ENCODE peak calls at places on chromosome 11, in five cellular contexts. C, Y, B, Q and O are unnamed samples.
A peak's percentile ranks its signal among the peaks of the same experiment; 100 is the strongest.

GRCh38 chr11:109000531-109000930 is 335.7 kb downstream of the DDX10 start:
- DNase-seq in C (no peak), Y (no peak), B (no peak), Q (no peak), O (peak; percentile 62)

GRCh38 chr11:73872746-73873412 is 3.8 kb downstream of the COA4 start:
- DNase-seq in C (no peak), Y (no peak), B (no peak), Q (no peak), O (no peak)

GRCh38 chr11:113023228-113023627 is 62.0 kb downstream of the NCAM1 start:
- DNase-seq in C (peak; percentile 18), Y (no peak), B (no peak), Q (no peak), O (no peak)

GRCh38 chr11:77474509-77475070 is 696 bp upstream of the PAK1 start:
- DNase-seq in C (no peak), Y (no peak), B (no peak), Q (no peak), O (no peak)

GRCh38 chr11:5624489-5625278 is at the start of gene TRIM34:
- DNase-seq in C (peak; percentile 85), Y (peak; percentile 62), B (peak; percentile 95), Q (peak; percentile 80), O (peak; percentile 70)

GRCh38 chr11:75308116-75308515 is 43.3 kb downstream of the ARRB1 start:
- DNase-seq in C (no peak), Y (no peak), B (no peak), Q (no peak), O (peak; percentile 25)

GRCh38 chr11:96132437-96132836 is 208.5 kb upstream of the MTMR2 start:
- DNase-seq in C (peak; percentile 41), Y (peak; percentile 46), B (no peak), Q (no peak), O (peak; percentile 80)

GRCh38 chr11:75141166-75141565 is 9.7 kb upstream of the SLCO2B1 start:
- DNase-seq in C (no peak), Y (no peak), B (no peak), Q (no peak), O (no peak)

GRCh38 chr11:46681814-46682213 is 18.6 kb downstream of the ARHGAP1 start:
- DNase-seq in C (no peak), Y (no peak), B (no peak), Q (no peak), O (no peak)

GRCh38 chr11:11028017-11028692 is 170.3 kb upstream of the ZBED5 start:
- DNase-seq in C (peak; percentile 60), Y (peak; percentile 44), B (peak; percentile 52), Q (peak; percentile 95), O (peak; percentile 73)

GRCh38 chr11:6206456-6207180 is 1.3 kb downstream of the C11orf42 start:
- DNase-seq in C (peak; percentile 13), Y (no peak), B (no peak), Q (no peak), O (no peak)

GRCh38 chr11:111462329-111462728 is 49.9 kb downstream of the BTG4 start:
- DNase-seq in C (no peak), Y (no peak), B (no peak), Q (peak; percentile 67), O (no peak)

GRCh38 chr11:70220136-70220535 is 17.0 kb downstream of the FADD start:
- DNase-seq in C (no peak), Y (no peak), B (no peak), Q (no peak), O (no peak)

GRCh38 chr11:68843703-68844312 is 2.1 kb upstream of the CPT1A start:
- DNase-seq in C (peak; percentile 47), Y (no peak), B (no peak), Q (peak; percentile 96), O (peak; percentile 89)

GRCh38 chr11:10778217-10778970 is 27.3 kb downstream of the CTR9 start:
- DNase-seq in C (peak; percentile 98), Y (peak; percentile 95), B (no peak), Q (no peak), O (no peak)

GRCh38 chr11:109783842-109784241 is 309.4 kb upstream of the ZC3H12C start:
- DNase-seq in C (no peak), Y (no peak), B (no peak), Q (no peak), O (no peak)

GRCh38 chr11:44632466-44633123 is 67.1 kb downstream of the CD82 start:
- DNase-seq in C (peak; percentile 45), Y (no peak), B (peak; percentile 37), Q (peak; percentile 75), O (peak; percentile 45)

GRCh38 chr11:58471892-58472291 is 29.9 kb upstream of the OR5B12 start:
- DNase-seq in C (no peak), Y (no peak), B (no peak), Q (no peak), O (no peak)

GRCh38 chr11:113690619-113691569 is 15.2 kb downstream of the TMPRSS5 start:
- DNase-seq in C (peak; percentile 33), Y (peak; percentile 32), B (no peak), Q (peak; percentile 89), O (peak; percentile 97)

GRCh38 chr11:64856382-64857227 is 12.2 kb upstream of the CDC42BPG start:
- DNase-seq in C (peak; percentile 98), Y (peak; percentile 85), B (peak; percentile 86), Q (no peak), O (peak; percentile 99)

GRCh38 chr11:63916837-63917684 is at the start of gene RCOR2:
- DNase-seq in C (peak; percentile 85), Y (peak; percentile 80), B (peak; percentile 52), Q (peak; percentile 94), O (peak; percentile 68)

GRCh38 chr11:61026121-61027031 is 54.9 kb downstream of the CD6 start:
- DNase-seq in C (no peak), Y (no peak), B (no peak), Q (no peak), O (no peak)

GRCh38 chr11:7555067-7555699 is 41.4 kb downstream of the PPFIBP2 start:
- DNase-seq in C (peak; percentile 40), Y (no peak), B (no peak), Q (peak; percentile 17), O (peak; percentile 8)

GRCh38 chr11:32615422-32615821 is 31.8 kb downstream of the EIF3M start:
- DNase-seq in C (peak; percentile 11), Y (no peak), B (peak; percentile 17), Q (no peak), O (peak; percentile 28)

GRCh38 chr11:9214765-9215164 is 50.4 kb downstream of the DENND5A start:
- DNase-seq in C (peak; percentile 83), Y (peak; percentile 66), B (no peak), Q (peak; percentile 69), O (peak; percentile 4)

GRCh38 chr11:12961615-12962014 is 47.5 kb upstream of the RASSF10 start:
- DNase-seq in C (no peak), Y (peak; percentile 19), B (no peak), Q (no peak), O (peak; percentile 16)

GRCh38 chr11:105670811-105671210 is 60.9 kb downstream of the GRIA4 start:
- DNase-seq in C (peak; percentile 37), Y (peak; percentile 9), B (no peak), Q (no peak), O (peak; percentile 31)

DNA sequence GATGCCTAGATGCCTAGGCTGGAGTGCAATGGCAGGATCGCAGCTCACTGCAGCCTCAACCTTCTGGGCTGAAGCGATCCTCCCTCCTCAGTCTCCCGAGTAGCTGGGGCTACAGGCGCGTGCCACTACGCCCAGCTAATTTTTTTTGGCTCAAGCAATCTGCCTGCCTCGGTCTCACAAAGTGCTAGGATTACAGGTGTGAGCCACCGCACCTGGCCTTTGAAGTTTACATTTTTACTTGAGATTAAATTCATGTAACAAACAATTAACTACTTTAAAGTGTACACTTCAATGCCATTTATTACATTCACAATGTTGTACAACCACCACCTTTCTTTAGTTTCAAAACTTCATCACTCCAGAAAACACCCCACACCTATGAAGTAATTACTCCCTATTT is 3.5 kb upstream of the FOSL1 start:
- DNase-seq in C (no peak), Y (no peak), B (no peak), Q (no peak), O (no peak)
- H3K9ac ChIP-seq in C (peak overlapping the region; percentile 78), Y (peak overlapping the region; percentile 67), B (no peak overlapping the region), Q (no peak overlapping the region), O (peak overlapping the region; percentile 28)

DNA sequence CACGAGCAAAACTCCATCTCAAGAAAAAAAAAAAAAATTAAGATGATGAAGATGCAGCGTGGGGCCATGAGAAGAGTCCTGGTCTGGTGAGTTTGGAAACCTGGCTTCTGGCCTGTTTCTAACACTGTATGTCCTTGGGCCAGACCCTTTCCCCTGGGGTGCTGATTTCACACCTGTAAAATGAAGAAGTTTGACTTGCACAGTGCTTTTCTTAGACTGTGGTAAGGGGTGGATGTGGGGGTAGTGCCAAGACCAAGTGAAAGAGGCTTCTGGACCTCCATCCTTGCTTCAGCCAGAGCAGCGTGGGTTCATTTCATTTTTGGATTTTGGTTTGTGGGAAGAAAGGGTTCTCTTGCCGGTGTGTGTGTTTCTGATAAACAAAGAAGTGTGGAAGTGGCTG is 42.1 kb downstream of the PTPRJ start:
- DNase-seq in C (no peak), Y (no peak), B (no peak), Q (no peak), O (no peak)
- H3K9ac ChIP-seq in C (no peak overlapping the region), Y (no peak overlapping the region), B (no peak overlapping the region), Q (no peak overlapping the region), O (no peak overlapping the region)

DNA sequence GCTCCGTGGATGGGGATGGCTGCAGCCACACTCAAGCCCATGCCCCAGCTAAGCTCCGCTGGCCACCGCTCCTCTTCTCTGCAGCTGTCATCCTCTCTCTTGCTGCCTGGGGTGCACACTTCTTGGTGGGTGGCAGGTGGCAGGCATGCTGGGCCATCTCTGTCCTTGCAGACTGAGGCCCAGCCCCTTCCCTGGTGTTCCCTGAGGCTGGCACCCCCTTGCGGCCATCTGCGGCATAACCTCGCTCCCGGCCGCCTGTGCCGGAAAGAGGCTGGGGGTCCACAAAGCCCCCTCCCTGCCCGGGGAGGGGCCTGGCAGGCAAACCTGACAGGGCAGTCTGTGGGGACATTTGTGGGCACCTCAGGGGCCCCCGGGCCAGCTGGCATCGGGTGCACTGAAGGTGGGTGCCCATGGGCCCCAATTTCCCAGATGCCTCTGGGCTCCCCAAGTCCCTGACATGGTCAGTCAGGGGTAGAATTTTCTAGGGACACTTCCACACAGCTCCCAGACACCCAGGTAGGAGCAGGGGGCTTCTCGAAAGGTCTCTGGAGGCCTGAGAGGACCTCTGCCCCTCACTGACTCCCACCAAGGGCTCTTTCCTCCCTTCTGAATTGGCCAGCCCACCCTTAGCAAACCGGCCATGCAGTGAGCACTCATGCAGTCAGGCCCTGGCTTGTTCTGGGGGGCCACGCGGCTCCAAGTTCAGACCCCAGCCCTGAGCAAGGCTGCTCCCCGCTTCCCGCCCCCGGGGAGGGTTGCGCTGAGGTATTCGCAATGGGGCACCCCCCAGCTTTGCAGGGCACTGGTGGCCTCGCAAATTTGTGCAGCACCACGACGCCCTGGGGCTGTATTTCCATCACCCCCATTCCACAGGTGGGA is 23.5 kb upstream of the TH start:
- DNase-seq in C (peak; percentile 29), Y (peak; percentile 6), B (peak; percentile 12), Q (peak; percentile 93), O (peak; percentile 60)
- H3K9ac ChIP-seq in C (no peak overlapping the region), Y (no peak overlapping the region), B (no peak overlapping the region), Q (no peak overlapping the region), O (no peak overlapping the region)

GRCh38 chr11:100927579-100927978 is 202.0 kb downstream of the PGR start:
- DNase-seq in C (peak; percentile 28), Y (no peak), B (no peak), Q (no peak), O (no peak)

GRCh38 chr11:100930185-100930778 is 199.3 kb downstream of the PGR start:
- DNase-seq in C (peak; percentile 81), Y (peak; percentile 81), B (peak; percentile 64), Q (no peak), O (peak; percentile 89)

GRCh38 chr11:100932474-100933100 is 197.0 kb downstream of the PGR start:
- DNase-seq in C (peak; percentile 59), Y (peak; percentile 55), B (peak; percentile 41), Q (no peak), O (peak; percentile 78)

GRCh38 chr11:100928426-100928825 is 201.2 kb downstream of the PGR start:
- DNase-seq in C (no peak), Y (no peak), B (no peak), Q (no peak), O (peak; percentile 68)

GRCh38 chr11:100929377-100929776 is 200.2 kb downstream of the PGR start:
- DNase-seq in C (peak; percentile 43), Y (peak; percentile 81), B (no peak), Q (no peak), O (peak; percentile 49)
- H3K9ac ChIP-seq in C (peak overlapping the region; percentile 84), Y (no peak overlapping the region), B (no peak overlapping the region), Q (no peak overlapping the region), O (peak overlapping the region; percentile 0)